ENCODE peak calls at places on chromosome 14, in four cellular contexts. W is H1, F is IMR-90, Z is mesendoderm. J is an unnamed sample.

GRCh38 chr14:104820669-104821228 is 19.8 kb downstream of the ZBTB42 start:
- DNase-seq in W (peak), F (peak), Z (peak), J (peak)

GRCh38 chr14:64682173-64682710 is 22.0 kb upstream of the PLEKHG3 start:
- DNase-seq in Z (peak), W (no peak), F (peak), J (peak)

GRCh38 chr14:73712540-73713141 is 1.5 kb downstream of the PNMA1 start:
- DNase-seq in F (peak), Z (peak), W (no peak), J (peak)

GRCh38 chr14:51562816-51563215 is 88.9 kb upstream of the FRMD6 start:
- DNase-seq in F (peak), W (no peak), Z (no peak), J (no peak)

GRCh38 chr14:23559010-23559920 is 3.2 kb downstream of the THTPA start:
- DNase-seq in F (peak), Z (no peak), W (no peak), J (peak)

GRCh38 chr14:26897186-26897585 is 299.4 kb upstream of the NOVA1 start:
- DNase-seq in W (no peak), F (no peak), Z (no peak), J (no peak)

GRCh38 chr14:71123579-71124135 is 216.4 kb downstream of the PCNX1 start:
- DNase-seq in F (no peak), Z (no peak), W (no peak), J (no peak)

GRCh38 chr14:68687746-68688145 is 105.1 kb downstream of the ZFP36L1 start:
- DNase-seq in F (peak), W (no peak), Z (peak), J (no peak)

GRCh38 chr14:24435192-24435810 is 5.5 kb downstream of the KHNYN start:
- DNase-seq in F (no peak), W (no peak), Z (no peak), J (no peak)

GRCh38 chr14:53331921-53332320 is 178.8 kb upstream of the DDHD1 start:
- DNase-seq in Z (peak), F (no peak), W (peak), J (no peak)

GRCh38 chr14:73662439-73663056 is 17.8 kb downstream of the DNAL1 start:
- DNase-seq in W (peak), F (peak), Z (peak), J (peak)

GRCh38 chr14:71454513-71455332 is 477.5 kb upstream of the RGS6 start:
- DNase-seq in F (no peak), W (no peak), Z (no peak), J (no peak)

GRCh38 chr14:97379091-97379531 is 581.9 kb downstream of the VRK1 start:
- DNase-seq in Z (peak), F (no peak), W (no peak), J (peak)

GRCh38 chr14:99412122-99413061 is 68.3 kb downstream of the SETD3 start:
- DNase-seq in W (peak), Z (peak), F (peak), J (peak)

GRCh38 chr14:95078841-95079240 is 78.5 kb downstream of the DICER1 start:
- DNase-seq in F (no peak), W (peak), Z (no peak), J (peak)

GRCh38 chr14:21825147-21825743 is 151.6 kb upstream of the OR4E1 start:
- DNase-seq in F (peak), W (no peak), Z (peak), J (peak)

GRCh38 chr14:54737132-54737711 is 165.4 kb downstream of the GCH1 start:
- DNase-seq in F (peak), Z (peak), W (no peak), J (no peak)

GRCh38 chr14:76133103-76133502 is 18.6 kb upstream of the GPATCH2L start:
- DNase-seq in F (peak), W (no peak), Z (peak), J (peak)

GRCh38 chr14:68788275-68789001 is 4.4 kb downstream of the ZFP36L1 start:
- DNase-seq in Z (no peak), F (no peak), W (no peak), J (no peak)

GRCh38 chr14:96197163-96197852 is 7.3 kb upstream of the BDKRB2 start:
- DNase-seq in F (no peak), W (no peak), Z (no peak), J (no peak)

GRCh38 chr14:71492346-71492745 is 439.9 kb upstream of the RGS6 start:
- DNase-seq in F (peak), W (no peak), Z (no peak), J (no peak)

GRCh38 chr14:104586832-104587620 is 7.5 kb downstream of the C14orf180 start:
- DNase-seq in Z (no peak), F (no peak), W (no peak), J (no peak)

GRCh38 chr14:96413526-96413925 is 21.6 kb downstream of the AK7 start:
- DNase-seq in Z (no peak), W (no peak), F (no peak), J (no peak)

GRCh38 chr14:94051115-94051514 is 25.0 kb downstream of the OTUB2 start:
- DNase-seq in W (no peak), Z (peak), F (peak), J (peak)

DNA sequence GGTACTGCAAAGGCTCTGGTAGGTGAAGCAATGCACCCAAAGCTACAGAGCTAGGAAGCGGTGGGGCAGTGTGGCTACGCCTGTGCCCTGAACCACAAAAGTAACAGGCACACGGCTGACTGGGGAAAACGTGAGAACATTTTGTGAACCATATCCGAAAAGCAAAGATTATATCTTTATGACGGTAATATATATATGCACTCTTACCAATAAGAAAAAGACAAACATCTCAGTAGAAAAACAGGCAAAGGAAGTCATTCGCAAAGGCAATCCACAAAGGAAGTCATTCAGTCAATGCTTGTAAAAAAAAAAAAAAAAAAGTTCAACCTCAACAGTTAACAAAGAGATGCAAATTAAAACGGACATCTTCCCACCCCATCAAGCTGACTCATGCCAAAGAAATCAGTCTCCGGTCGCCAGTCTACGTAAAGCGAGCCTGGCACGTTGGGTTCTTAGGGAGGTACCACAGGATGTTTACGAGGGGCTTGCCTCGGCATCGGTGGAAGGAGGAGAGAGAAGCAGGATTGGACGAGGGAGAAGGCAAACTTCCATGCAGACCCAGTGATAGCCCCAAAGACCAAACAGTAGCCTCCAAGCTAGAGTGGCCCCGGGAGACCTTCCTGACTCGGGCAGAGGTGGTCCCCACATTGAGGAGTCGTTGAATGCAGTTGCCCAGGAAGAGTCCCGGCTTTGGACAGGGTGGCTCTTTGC is 39.4 kb upstream of the PPP2R5C start:
- DNase-seq in W (no peak), Z (peak), F (no peak), J (peak)
- H3K9ac ChIP-seq in W (no peak), Z (no peak), F (no peak), J (no peak)

GRCh38 chr14:91152499-91152898 is 38.6 kb downstream of the DGLUCY start:
- DNase-seq in Z (no peak), F (no peak), W (no peak), J (no peak)

GRCh38 chr14:91154851-91155625 is 41.2 kb downstream of the DGLUCY start:
- DNase-seq in Z (no peak), W (no peak), F (peak), J (no peak)

GRCh38 chr14:91149462-91149861 is 35.6 kb downstream of the DGLUCY start:
- DNase-seq in W (no peak), F (peak), Z (no peak), J (no peak)

GRCh38 chr14:91155626-91156089 is 41.8 kb downstream of the DGLUCY start:
- DNase-seq in Z (no peak), W (no peak), F (no peak), J (no peak)

GRCh38 chr14:91153360-91153759 is 39.5 kb downstream of the DGLUCY start:
- DNase-seq in W (no peak), Z (no peak), F (no peak), J (no peak)
- H3K56ac ChIP-seq in W (no peak), Z (no peak), F (no peak), J (no peak)

GRCh38 chr14:72636094-72636493 is 257.8 kb downstream of the DPF3 start:
- DNase-seq in F (peak), Z (no peak), W (no peak), J (no peak)

GRCh38 chr14:72633551-72633950 is 260.4 kb downstream of the DPF3 start:
- DNase-seq in F (no peak), W (no peak), Z (no peak), J (no peak)

GRCh38 chr14:72634910-72635647 is 258.8 kb downstream of the DPF3 start:
- DNase-seq in Z (no peak), F (no peak), W (no peak), J (no peak)

GRCh38 chr14:72638021-72638420 is 255.9 kb downstream of the DPF3 start:
- DNase-seq in F (peak), Z (no peak), W (no peak), J (no peak)

DNA sequence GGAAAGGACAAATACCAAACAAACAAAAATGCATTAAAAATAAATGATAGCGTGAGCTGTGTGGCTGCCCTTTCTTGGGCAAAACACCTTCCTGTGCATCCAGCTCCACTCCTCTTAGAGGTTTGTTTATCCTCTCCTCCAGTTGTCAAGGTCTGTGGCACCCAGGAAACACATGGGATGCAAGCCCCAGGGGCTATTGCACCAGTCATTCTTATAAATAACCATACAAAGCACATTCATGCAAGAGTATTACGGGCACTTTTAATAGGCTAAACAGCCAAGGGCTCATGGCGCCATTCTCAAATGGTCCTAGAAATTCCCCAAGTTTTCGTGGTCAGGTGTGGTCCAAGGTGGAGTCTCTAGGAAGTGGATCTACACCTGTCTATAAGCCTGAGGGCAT is 257.0 kb downstream of the DPF3 start:
- DNase-seq in W (no peak), F (no peak), Z (no peak), J (no peak)
- H3K9ac ChIP-seq in W (no peak), F (no peak), Z (no peak), J (no peak)

GRCh38 chr14:77249286-77249685 is 21.7 kb downstream of the NGB start:
- DNase-seq in F (no peak), Z (no peak), W (no peak), J (no peak)
- H3K56ac ChIP-seq in F (no peak), Z (no peak), W (no peak), J (no peak)

GRCh38 chr14:106207316-106207715 is 680.9 kb downstream of the TMEM121 start:
- DNase-seq in W (no peak), F (no peak), Z (no peak), J (no peak)

GRCh38 chr14:106200539-106201310 is 674.3 kb downstream of the TMEM121 start:
- DNase-seq in F (no peak), Z (no peak), W (no peak), J (no peak)

GRCh38 chr14:106203438-106203837 is 677.1 kb downstream of the TMEM121 start:
- DNase-seq in F (no peak), Z (no peak), W (no peak), J (no peak)

GRCh38 chr14:106201376-106201775 is 675.0 kb downstream of the TMEM121 start:
- DNase-seq in Z (no peak), W (no peak), F (no peak), J (no peak)

DNA sequence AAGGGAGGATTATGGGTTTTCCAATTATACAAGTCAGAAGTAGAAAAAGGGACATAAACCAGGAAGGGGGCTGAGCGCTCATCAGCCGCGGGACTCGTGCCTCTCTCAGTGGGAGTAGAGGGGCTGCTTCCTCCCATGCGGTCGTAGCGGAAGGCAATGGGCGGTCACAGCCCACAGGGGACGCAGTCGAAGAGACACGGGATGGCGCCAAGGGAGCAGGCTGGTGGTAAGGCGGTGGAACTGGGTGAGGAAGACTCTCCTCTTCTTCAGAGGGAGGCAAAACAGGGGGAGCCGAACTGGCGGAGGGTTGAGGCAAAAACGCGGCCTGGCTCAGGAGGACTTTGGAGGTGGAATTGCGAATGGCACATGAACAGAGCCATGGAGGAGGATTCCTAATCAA is 677.7 kb downstream of the TMEM121 start:
- DNase-seq in F (no peak), W (no peak), Z (no peak), J (no peak)
- H3K9ac ChIP-seq in F (no peak), W (no peak), Z (no peak), J (no peak)

J was measured in H9.